ENCODE peak calls at places on chromosomes 2 and 18, in six cellular contexts. O is activated T-cell treated with anti-CD3 and anti-CD28 coated beads for 1 hour; B is activated CD4-positive, CD25-positive, alpha-beta regulatory T cell treated with anti-CD3 and anti-CD28 coated beads, Interleukin-2, amount 50 U/mL, for 72 hours; N is iris pigment epithelial cell; V is NCI-H2029; K is suprapubic skin. L is an unnamed sample.

GRCh38 chr2:12317853-12318426 is 398.8 kb upstream of the TRIB2 start:
- DNase-seq in V (no peak), K (no peak), B (no peak), N (peak; percentile 93), O (no peak), L (no peak)

GRCh38 chr2:11482473-11483031 is 16.6 kb upstream of the E2F6 start:
- DNase-seq in V (no peak), N (no peak), O (no peak), K (no peak), B (no peak), L (no peak)

GRCh38 chr2:237092920-237093781 is 7.5 kb downstream of the COPS8 start:
- DNase-seq in O (no peak), N (peak; percentile 84), V (peak; percentile 10), K (no peak), B (no peak), L (no peak)

GRCh38 chr2:74373189-74373588 is 6.9 kb downstream of the DCTN1 start:
- DNase-seq in B (no peak), V (peak; percentile 30), O (no peak), K (no peak), N (no peak), L (no peak)

GRCh38 chr18:78549971-78550370 is 429.6 kb upstream of the SALL3 start:
- DNase-seq in O (no peak), N (no peak), B (no peak), V (no peak), K (no peak), L (no peak)

GRCh38 chr18:8972116-8972515 is 130.4 kb upstream of the NDUFV2 start:
- DNase-seq in O (no peak), B (no peak), N (no peak), K (no peak), V (no peak), L (no peak)

GRCh38 chr2:64141711-64142405 is 2.4 kb downstream of the PELI1 start:
- DNase-seq in O (no peak), N (peak; percentile 57), V (no peak), K (no peak), B (no peak), L (no peak)

GRCh38 chr2:74436111-74436803 is 5.5 kb downstream of the RTKN start:
- DNase-seq in K (peak; percentile 59), N (no peak), V (no peak), O (no peak), B (no peak), L (no peak)

GRCh38 chr2:217875556-217876252 is 127.1 kb downstream of the TNS1 start:
- DNase-seq in O (no peak), V (no peak), B (no peak), K (no peak), N (no peak), L (no peak)

GRCh38 chr2:48504647-48505327 is 25.2 kb upstream of the STON1 start:
- DNase-seq in V (no peak), N (peak; percentile 92), B (no peak), O (no peak), K (no peak), L (no peak)

GRCh38 chr2:171957061-171957460 is 34.8 kb downstream of the HAT1 start:
- DNase-seq in K (no peak), O (no peak), N (no peak), B (no peak), V (no peak), L (no peak)